ENCODE peak calls at places on chromosome 17, in six cellular contexts. D is body of pancreas, L is breast epithelium, O is lower leg skin, A is ovary, J is HepG2. C is an unnamed sample.
A peak's percentile ranks its signal among the peaks of the same experiment; 100 is the strongest.

GRCh38 chr17:55453836-55454557 is 32.4 kb upstream of the MMD start:
- DNase-seq in D (no peak), J (no peak), A (no peak), L (no peak), O (no peak), C (no peak)

GRCh38 chr17:63703556-63704258 is 3.8 kb upstream of the LIMD2 start:
- DNase-seq in L (no peak), D (no peak), O (no peak), J (no peak), A (no peak), C (no peak)

GRCh38 chr17:65557349-65558310 is 3.8 kb downstream of the AXIN2 start:
- DNase-seq in D (no peak), L (no peak), A (no peak), J (peak; percentile 99), O (no peak), C (no peak)

GRCh38 chr17:42895185-42895555 is 5.4 kb upstream of the G6PC1 start:
- DNase-seq in L (no peak), D (peak; percentile 85), J (no peak), A (peak; percentile 34), O (peak; percentile 66), C (peak; percentile 76)

GRCh38 chr17:78369791-78370381 is 8.6 kb upstream of the PGS1 start:
- DNase-seq in O (no peak), J (no peak), A (no peak), L (no peak), D (no peak), C (no peak)

GRCh38 chr17:62565817-62566216 is 61.7 kb upstream of the MRC2 start:
- DNase-seq in L (no peak), A (no peak), O (no peak), J (no peak), D (no peak), C (no peak)

GRCh38 chr17:71084219-71084618 is 914.9 kb downstream of the KCNJ2 start:
- DNase-seq in J (peak; percentile 26), L (no peak), D (peak; percentile 63), A (no peak), O (no peak), C (no peak)

GRCh38 chr17:55302407-55302787 is 37.6 kb downstream of the HLF start:
- DNase-seq in A (no peak), L (no peak), J (no peak), O (no peak), D (no peak), C (no peak)

GRCh38 chr17:67585077-67585602 is 132.6 kb upstream of the NOL11 start:
- DNase-seq in D (no peak), J (no peak), A (no peak), L (no peak), O (no peak), C (no peak)

GRCh38 chr17:81094744-81095607 is 60.0 kb downstream of the BAIAP2 start:
- DNase-seq in J (peak; percentile 90), O (peak; percentile 91), L (peak; percentile 82), A (peak; percentile 78), D (peak; percentile 64), C (peak; percentile 92)

GRCh38 chr17:81097943-81098308 is 63.0 kb downstream of the BAIAP2 start:
- DNase-seq in A (no peak), O (no peak), L (no peak), J (peak; percentile 42), D (no peak), C (no peak)

GRCh38 chr17:81095608-81095888 is 60.6 kb downstream of the BAIAP2 start:
- DNase-seq in D (no peak), J (no peak), L (no peak), O (no peak), A (no peak), C (no peak)

GRCh38 chr17:81096741-81097133 is 61.8 kb downstream of the BAIAP2 start:
- DNase-seq in L (no peak), D (no peak), O (no peak), J (no peak), A (no peak), C (peak; percentile 50)

GRCh38 chr17:81097134-81097942 is 62.4 kb downstream of the BAIAP2 start:
- DNase-seq in A (peak; percentile 86), O (peak; percentile 77), J (peak; percentile 65), L (no peak), D (peak; percentile 79), C (peak; percentile 90)
- TF ChIP-seq POLR2A in A (no peak), O (no peak), J (no peak), L (no peak), D (no peak), C (peak; percentile 17)

DNA sequence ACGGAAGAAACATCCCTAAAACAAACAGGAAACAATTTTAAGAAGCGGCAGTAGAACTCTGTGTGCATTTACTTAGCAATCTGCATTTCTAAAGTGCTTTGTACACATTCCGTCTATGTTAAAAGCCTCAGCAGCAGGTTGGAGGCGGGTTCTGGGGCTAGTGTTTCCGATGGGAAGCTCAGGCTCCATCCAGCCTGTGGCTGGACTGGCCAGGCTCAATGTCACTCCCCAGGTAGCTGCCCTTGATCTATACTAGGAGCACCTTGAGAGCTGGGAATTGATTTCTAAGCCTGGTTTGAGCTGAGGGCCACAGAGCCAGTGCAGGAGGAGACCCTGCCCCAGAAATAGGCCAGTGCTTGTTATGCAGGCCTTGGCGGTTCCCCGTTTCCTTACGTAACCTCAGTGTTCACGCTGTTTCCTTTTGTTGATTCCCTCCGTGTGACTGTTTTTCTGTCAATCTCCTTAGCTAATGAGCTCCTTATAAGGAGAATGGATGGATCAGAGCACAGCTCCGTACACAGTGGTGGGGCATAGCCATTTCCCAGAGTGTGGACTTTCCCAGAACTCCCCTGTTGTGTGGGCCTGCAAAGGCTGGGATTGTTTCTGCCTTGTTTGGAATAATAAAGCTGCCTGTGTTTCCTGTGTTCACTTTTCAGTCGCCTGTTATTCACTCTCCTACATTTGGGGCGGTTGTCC is 21.4 kb downstream of the ADORA2B start:
- DNase-seq in L (no peak), D (peak; percentile 66), A (no peak), O (no peak), J (peak; percentile 90), C (no peak)
- H3K4me3 ChIP-seq in L (no peak overlapping the region), D (no peak overlapping the region), A (no peak overlapping the region), O (no peak overlapping the region), J (peak overlapping the region; percentile 61), C (no peak overlapping the region)

DNA sequence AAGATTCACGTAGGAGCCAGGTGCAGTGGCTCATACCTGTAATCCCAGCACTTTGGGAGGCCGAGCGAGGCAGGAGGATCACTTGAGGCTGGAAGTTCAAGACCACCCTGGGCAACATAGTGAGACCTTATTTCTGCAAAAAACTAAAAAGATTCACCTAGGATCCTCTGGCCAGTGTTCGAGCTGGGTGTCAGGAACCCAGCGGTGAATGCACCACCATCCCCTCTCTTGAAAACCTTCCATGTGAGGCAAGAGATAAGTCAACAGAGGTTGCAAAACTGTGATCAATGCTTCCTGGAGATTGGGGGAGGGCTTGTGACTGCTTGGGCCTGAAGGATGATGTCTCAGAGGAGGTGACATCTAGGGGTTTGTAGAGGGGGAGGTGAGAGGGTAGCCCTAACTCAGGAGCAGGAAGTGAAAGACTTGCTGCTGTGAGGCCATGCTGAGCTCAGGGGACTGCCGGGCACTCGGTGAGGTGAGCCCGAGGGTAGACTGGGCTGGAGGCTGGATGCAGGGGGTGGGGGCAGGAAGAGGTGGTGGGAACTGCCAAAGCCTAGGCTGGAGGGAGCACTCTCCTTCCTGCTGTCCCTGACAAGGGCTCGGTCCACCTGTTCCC is 11.7 kb downstream of the GJD3 start:
- DNase-seq in O (no peak), L (no peak), J (peak; percentile 84), A (peak; percentile 16), D (no peak), C (no peak)
- TF ChIP-seq POLR2A in O (no peak), L (no peak), J (no peak), A (no peak), D (no peak), C (no peak)

GRCh38 chr17:74925242-74925641 is 1.2 kb downstream of the OTOP2 start:
- DNase-seq in O (no peak), D (no peak), L (no peak), A (no peak), J (no peak), C (no peak)

GRCh38 chr17:74922694-74923537 is at the start of gene USH1G:
- DNase-seq in O (no peak), L (no peak), J (no peak), D (peak; percentile 35), A (no peak), C (peak; percentile 41)

GRCh38 chr17:74922172-74922571 is 883 bp downstream of the USH1G start:
- DNase-seq in L (no peak), O (no peak), D (no peak), A (no peak), J (no peak), C (peak; percentile 23)

GRCh38 chr17:74924250-74924948 is at the start of gene OTOP2:
- DNase-seq in A (no peak), J (no peak), D (no peak), L (no peak), O (no peak), C (no peak)

DNA sequence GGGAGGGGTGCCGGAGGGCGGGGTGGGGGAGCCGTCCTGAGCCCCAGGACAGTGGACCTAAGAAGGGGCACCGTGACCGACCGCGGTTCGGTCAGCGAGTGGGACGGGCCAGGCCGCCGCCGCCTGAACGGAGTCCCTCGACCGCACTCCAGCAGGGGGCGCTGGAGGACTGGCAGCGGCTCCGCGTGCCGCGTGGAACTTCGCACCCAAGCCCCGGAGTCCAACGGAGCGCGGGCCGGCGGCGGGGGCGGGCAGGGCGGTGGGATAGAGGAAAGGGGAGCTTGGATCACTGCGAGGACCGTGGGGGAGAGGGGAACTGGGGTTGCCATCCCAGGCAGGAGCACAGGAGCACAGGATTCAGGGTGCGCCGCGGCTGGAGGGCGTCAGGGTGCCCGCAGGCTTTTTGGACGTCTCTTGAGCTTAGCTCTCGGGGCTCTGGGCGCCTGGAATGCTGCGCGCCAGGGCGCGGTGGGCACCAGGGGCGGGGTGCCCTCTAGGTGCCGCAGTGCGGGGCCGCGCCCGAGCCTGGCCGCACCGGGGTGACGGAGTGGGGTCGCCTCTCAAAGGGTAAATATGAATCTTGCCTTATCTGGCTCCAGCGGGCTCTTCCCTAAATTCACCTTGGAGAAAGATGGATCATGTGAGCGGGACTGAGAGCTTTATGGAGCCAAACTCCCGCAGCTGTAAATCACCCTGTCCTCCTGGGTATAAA is 379 bp upstream of the OTOP2 start:
- DNase-seq in O (peak; percentile 38), A (peak; percentile 63), J (no peak), D (peak; percentile 79), L (peak; percentile 66), C (peak; percentile 59)
- H3K4me3 ChIP-seq in O (peak overlapping the region; percentile 13), A (peak overlapping the region; percentile 31), J (peak overlapping the region; percentile 35), D (no peak overlapping the region), L (peak overlapping the region; percentile 44), C (peak overlapping the region; percentile 32)

GRCh38 chr17:28717578-28718316 is at the start of gene RAB34:
- DNase-seq in D (peak; percentile 40), L (peak; percentile 66), J (no peak), A (peak; percentile 90), O (peak; percentile 69), C (peak; percentile 87)
- TF ChIP-seq POLR2A in D (no peak), L (no peak), J (no peak), A (peak; percentile 85), O (no peak), C (no peak)

C was measured in uterus.